ENCODE peak calls at places on chromosomes 6 and 20, in seven cellular contexts. Y is stomach, X is gastrocnemius medialis, Z is testis, L is breast epithelium, W is HepG2, K is heart left ventricle. Q is an unnamed sample.

GRCh38 chr6:85644374-85644762 is 1.7 kb upstream of the SYNCRIP start:
- DNase-seq in Y (no peak), X (no peak), Z (no peak), L (no peak), W (no peak), K (no peak), Q (no peak)

GRCh38 chr6:80548496-80548895 is 442.0 kb downstream of the BCKDHB start:
- DNase-seq in Y (no peak), X (no peak), Z (peak), L (no peak), W (no peak), K (no peak), Q (no peak)

GRCh38 chr6:133502451-133503259 is 261.5 kb downstream of the EYA4 start:
- DNase-seq in Y (no peak), X (peak), Z (no peak), L (no peak), W (no peak), K (peak), Q (no peak)

GRCh38 chr6:33297956-33298772 is 578 bp downstream of the RGL2 start:
- DNase-seq in Y (peak), X (peak), Z (peak), L (peak), W (peak), K (peak), Q (peak)

GRCh38 chr20:37699202-37699601 is 5.4 kb downstream of the CTNNBL1 start:
- DNase-seq in Y (peak), X (no peak), Z (no peak), L (no peak), W (no peak), K (peak), Q (no peak)

GRCh38 chr20:9301129-9302072 is 213.0 kb upstream of the LAMP5 start:
- DNase-seq in Y (no peak), X (no peak), Z (peak), L (peak), W (peak), K (no peak), Q (no peak)

GRCh38 chr6:128666405-128666804 is 146.0 kb upstream of the PTPRK start:
- DNase-seq in Y (no peak), X (no peak), Z (no peak), L (no peak), W (no peak), K (no peak), Q (no peak)

GRCh38 chr6:55866110-55866509 is 9.3 kb downstream of the BMP5 start:
- DNase-seq in Y (no peak), X (no peak), Z (no peak), L (no peak), W (no peak), K (no peak), Q (no peak)

GRCh38 chr6:40164345-40164755 is 230.1 kb upstream of the MOCS1 start:
- DNase-seq in Y (no peak), X (peak), Z (peak), L (peak), W (no peak), K (no peak), Q (no peak)

GRCh38 chr6:142316791-142317368 is 15.1 kb downstream of the ADGRG6 start:
- DNase-seq in Y (no peak), X (no peak), Z (no peak), L (no peak), W (no peak), K (no peak), Q (no peak)

GRCh38 chr6:88572449-88573139 is 390.8 kb downstream of the RNGTT start:
- DNase-seq in Y (no peak), X (no peak), Z (no peak), L (no peak), W (no peak), K (no peak), Q (no peak)

GRCh38 chr6:88573971-88574370 is 389.4 kb downstream of the RNGTT start:
- DNase-seq in Y (no peak), X (no peak), Z (no peak), L (no peak), W (no peak), K (no peak), Q (no peak)

GRCh38 chr6:88573561-88573960 is 389.9 kb downstream of the RNGTT start:
- DNase-seq in Y (no peak), X (no peak), Z (no peak), L (no peak), W (no peak), K (no peak), Q (no peak)

GRCh38 chr6:88575536-88575935 is 387.9 kb downstream of the RNGTT start:
- DNase-seq in Y (no peak), X (no peak), Z (no peak), L (no peak), W (no peak), K (no peak), Q (no peak)

DNA sequence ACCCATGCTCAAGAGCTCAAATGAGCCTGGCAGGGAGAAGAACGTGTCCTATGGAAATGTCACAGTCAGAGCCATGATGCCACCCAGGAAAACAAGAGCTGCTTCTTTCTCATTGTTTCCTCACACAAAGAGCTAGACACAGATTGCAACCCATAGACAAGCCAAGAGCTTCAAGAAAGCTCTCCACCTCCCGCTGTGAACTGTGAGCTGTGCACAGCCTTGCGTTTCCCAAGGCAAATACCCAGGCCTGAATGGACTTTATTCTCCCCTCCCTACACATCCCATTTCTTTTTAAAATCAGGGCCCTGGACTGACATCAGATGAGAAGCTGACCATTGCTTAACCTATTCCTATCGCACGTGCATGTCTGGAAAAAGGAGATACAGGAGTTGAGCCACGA is 388.8 kb downstream of the RNGTT start:
- DNase-seq in Y (no peak), X (no peak), Z (no peak), L (no peak), W (no peak), K (no peak), Q (no peak)
- TF ChIP-seq POLR2A in Y (no peak), X (no peak), Z (no peak), L (no peak), W (no peak), K (no peak), Q (no peak)

GRCh38 chr6:44126320-44127149 is 717 bp downstream of the MRPL14 start:
- DNase-seq in Y (peak), X (peak), Z (peak), L (peak), W (peak), K (peak), Q (peak)
- TF ChIP-seq POLR2A in Y (no peak), X (no peak), Z (no peak), L (no peak), W (no peak), K (no peak), Q (peak)

DNA sequence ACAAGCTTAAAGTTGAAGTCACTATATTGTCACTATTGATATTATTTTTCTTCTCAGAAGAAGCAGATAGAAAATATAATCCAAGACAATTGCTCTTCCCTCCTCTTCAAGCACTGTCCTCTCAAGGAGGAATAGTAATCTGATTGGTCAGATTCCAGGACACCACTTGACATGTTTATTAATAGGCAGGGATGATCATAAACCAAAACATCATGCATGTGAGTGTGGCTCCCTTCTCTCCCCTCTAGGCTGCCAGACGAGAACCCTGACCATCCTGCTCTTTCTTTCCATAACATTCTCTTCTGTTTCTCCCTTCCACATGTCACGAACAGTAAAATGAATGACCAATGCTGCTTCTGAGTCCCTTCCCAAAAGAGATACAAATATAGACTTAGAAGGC is 7.5 kb downstream of the ATG5 start:
- DNase-seq in Y (no peak), X (no peak), Z (no peak), L (no peak), W (no peak), K (no peak), Q (no peak)
- TF ChIP-seq POLR2A in Y (no peak), X (no peak), Z (no peak), L (no peak), W (no peak), K (no peak), Q (no peak)

GRCh38 chr20:57409672-57410397 is 18.6 kb downstream of the RBM38 start:
- DNase-seq in Y (no peak), X (no peak), Z (peak), L (no peak), W (no peak), K (no peak), Q (peak)
- TF ChIP-seq POLR2A in Y (no peak), X (no peak), Z (no peak), L (no peak), W (no peak), K (no peak), Q (peak)

GRCh38 chr6:111382476-111383294 is 100.3 kb downstream of the REV3L start:
- DNase-seq in Y (no peak), X (no peak), Z (no peak), L (no peak), W (no peak), K (peak), Q (no peak)
- TF ChIP-seq POLR2A in Y (no peak), X (no peak), Z (no peak), L (no peak), W (no peak), K (no peak), Q (no peak)

GRCh38 chr6:96837138-96837971 is at the start of gene GPR63:
- DNase-seq in Y (peak), X (peak), Z (peak), L (peak), W (peak), K (peak), Q (peak)
- TF ChIP-seq POLR2A in Y (no peak), X (no peak), Z (no peak), L (no peak), W (no peak), K (no peak), Q (peak)

GRCh38 chr20:31719644-31720485 is 2.8 kb downstream of the BCL2L1 start:
- DNase-seq in Y (peak), X (no peak), Z (no peak), L (peak), W (peak), K (no peak), Q (peak)

GRCh38 chr20:31720486-31721407 is 1.9 kb downstream of the BCL2L1 start:
- DNase-seq in Y (peak), X (peak), Z (no peak), L (no peak), W (peak), K (no peak), Q (peak)

GRCh38 chr20:31717478-31717946 is 5.2 kb downstream of the BCL2L1 start:
- DNase-seq in Y (no peak), X (no peak), Z (no peak), L (no peak), W (no peak), K (no peak), Q (no peak)

GRCh38 chr20:31716818-31717477 is 5.7 kb downstream of the BCL2L1 start:
- DNase-seq in Y (no peak), X (no peak), Z (no peak), L (no peak), W (no peak), K (no peak), Q (no peak)

DNA sequence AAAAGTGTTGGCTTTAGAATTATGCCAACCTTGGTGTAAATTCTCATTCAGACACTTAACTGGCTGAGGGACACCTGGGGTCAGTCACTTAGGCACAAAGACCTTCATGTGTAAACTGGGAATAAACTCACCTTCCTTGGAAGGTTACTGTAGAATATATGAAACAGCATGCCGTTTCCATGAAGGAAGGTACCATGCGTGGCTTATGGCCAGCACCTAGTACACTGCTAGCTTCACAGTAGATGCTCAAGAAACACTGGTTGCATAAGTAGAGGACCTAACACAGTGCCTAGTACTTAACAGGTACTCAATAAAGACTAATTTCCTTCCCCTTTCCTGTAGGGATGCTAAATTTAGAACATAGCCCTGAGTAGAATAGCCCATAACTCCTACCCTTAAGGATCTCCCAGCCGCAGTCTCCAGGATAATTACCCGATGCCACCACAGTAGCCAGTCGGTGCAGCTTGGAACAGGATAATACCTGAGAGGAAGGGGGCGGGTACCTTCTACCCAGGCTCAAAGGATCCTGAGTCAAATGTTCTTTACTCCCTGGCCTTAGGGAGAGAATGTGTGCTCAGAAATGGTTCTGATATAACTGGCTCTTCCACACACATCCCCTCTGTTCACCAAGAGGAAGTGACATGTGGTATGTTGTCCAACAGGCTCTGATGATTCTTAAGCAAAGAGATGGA is 3.6 kb downstream of the BCL2L1 start:
- DNase-seq in Y (peak), X (no peak), Z (no peak), L (peak), W (no peak), K (no peak), Q (no peak)
- TF ChIP-seq POLR2A in Y (no peak), X (peak), Z (no peak), L (peak), W (peak), K (no peak), Q (peak)

GRCh38 chr6:26187981-26188635 is 100.9 kb downstream of the HFE start:
- DNase-seq in Y (no peak), X (no peak), Z (no peak), L (no peak), W (peak), K (no peak), Q (peak)
- TF ChIP-seq POLR2A in Y (no peak), X (no peak), Z (no peak), L (no peak), W (no peak), K (no peak), Q (no peak)

DNA sequence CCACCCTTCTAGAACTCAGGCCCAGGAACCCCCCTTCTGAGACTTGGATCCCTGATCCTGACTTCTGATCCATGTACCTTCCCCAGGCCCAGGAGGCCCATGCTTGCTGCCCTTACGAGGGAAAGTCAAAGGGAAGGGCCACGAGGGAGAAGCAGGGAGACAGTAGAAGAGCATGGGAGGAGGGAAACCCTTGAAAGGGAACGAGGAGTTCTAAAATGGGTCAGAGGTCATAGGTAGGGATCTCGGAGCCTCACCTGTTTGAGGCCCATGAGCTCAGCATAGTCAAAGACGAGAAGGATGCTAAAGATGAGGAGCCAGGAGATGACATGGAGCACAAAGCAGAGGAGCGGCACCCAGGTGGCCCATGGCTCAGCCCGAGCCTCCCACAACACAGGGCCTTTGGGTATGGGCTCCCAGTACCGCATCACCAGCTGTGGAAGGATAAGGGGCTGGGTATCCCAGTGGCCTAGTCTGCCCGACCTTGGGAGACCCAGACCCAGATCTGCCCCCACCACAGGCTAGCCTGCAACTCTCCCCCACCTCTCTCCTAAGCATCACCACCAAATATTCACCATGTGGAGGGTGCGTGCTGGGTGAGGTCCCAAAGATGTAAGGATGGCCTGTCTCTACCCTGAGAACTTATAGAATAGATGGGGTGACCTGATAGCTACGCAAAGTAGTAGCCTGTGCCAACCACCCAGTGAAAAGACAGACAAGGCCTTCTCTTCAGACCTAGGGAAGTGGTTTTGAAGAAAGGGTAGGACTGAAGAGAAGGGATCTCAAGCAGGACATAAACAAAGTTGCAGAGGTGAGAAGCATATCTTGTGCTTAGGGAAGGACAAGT is 1.5 kb downstream of the NRM start:
- DNase-seq in Y (no peak), X (no peak), Z (no peak), L (no peak), W (no peak), K (no peak), Q (no peak)
- TF ChIP-seq POLR2A in Y (no peak), X (no peak), Z (no peak), L (no peak), W (no peak), K (no peak), Q (no peak)